ENCODE peak calls at places on chromosomes 13 and 19, in eight cellular contexts. K is Panc1, A is HCT116, R is SK-N-MC, Y is suprapubic skin, Q is spleen, Z is H1, N is breast epithelium. B is an unnamed sample.
A peak's percentile ranks its signal among the peaks of the same experiment; 100 is the strongest.

GRCh38 chr19:524062-524674 is 7.4 kb upstream of the CDC34 start:
- DNase-seq in K (no peak), A (no peak), R (no peak), Y (no peak), Q (no peak), Z (no peak), N (no peak), B (no peak)

GRCh38 chr13:20525144-20525600 is 485 bp downstream of the CRYL1 start:
- DNase-seq in K (no peak), A (no peak), R (no peak), Y (peak; percentile 66), Q (peak; percentile 88), Z (peak; percentile 77), N (no peak), B (peak; percentile 46)

GRCh38 chr13:113753171-113753570 is 5.9 kb upstream of the TMEM255B start:
- DNase-seq in K (no peak), A (no peak), R (no peak), Y (peak; percentile 11), Q (peak; percentile 37), Z (no peak), N (no peak), B (no peak)

GRCh38 chr13:35923347-35923746 is 207.8 kb downstream of the DCLK1 start:
- DNase-seq in K (no peak), A (peak; percentile 16), R (no peak), Y (no peak), Q (no peak), Z (no peak), N (no peak), B (peak; percentile 19)

GRCh38 chr19:40223135-40223822 is 3.2 kb downstream of the CCNP start:
- DNase-seq in K (no peak), A (no peak), R (no peak), Y (no peak), Q (no peak), Z (peak; percentile 89), N (no peak), B (no peak)

GRCh38 chr13:28529836-28530235 is 34.9 kb upstream of the FLT1 start:
- DNase-seq in K (no peak), A (no peak), R (no peak), Y (no peak), Q (no peak), Z (no peak), N (no peak), B (no peak)

GRCh38 chr19:58543826-58544590 is at the start of gene TRIM28:
- DNase-seq in K (peak; percentile 97), A (peak; percentile 96), R (peak; percentile 96), Y (peak; percentile 99), Q (peak; percentile 100), Z (peak; percentile 99), N (peak; percentile 98), B (peak; percentile 99)

GRCh38 chr19:11421607-11422098 is 2.5 kb upstream of the RGL3 start:
- DNase-seq in K (no peak), A (no peak), R (no peak), Y (no peak), Q (peak; percentile 85), Z (peak; percentile 100), N (no peak), B (no peak)

GRCh38 chr13:78047151-78047550 is 128.5 kb upstream of the EDNRB start:
- DNase-seq in K (no peak), A (no peak), R (no peak), Y (no peak), Q (no peak), Z (no peak), N (no peak), B (no peak)

GRCh38 chr19:46147791-46148288 is at the start of gene IGFL2:
- DNase-seq in K (no peak), A (peak; percentile 15), R (no peak), Y (no peak), Q (no peak), Z (no peak), N (no peak), B (no peak)

GRCh38 chr19:46412034-46412982 is 1.1 kb downstream of the CCDC8 start:
- DNase-seq in K (no peak), A (no peak), R (no peak), Y (no peak), Q (no peak), Z (no peak), N (no peak), B (no peak)

GRCh38 chr13:78621086-78621485 is 17.7 kb upstream of the POU4F1 start:
- DNase-seq in K (no peak), A (no peak), R (no peak), Y (no peak), Q (no peak), Z (no peak), N (no peak), B (no peak)

GRCh38 chr19:29566496-29567054 is 39.5 kb upstream of the POP4 start:
- DNase-seq in K (no peak), A (no peak), R (no peak), Y (no peak), Q (no peak), Z (no peak), N (no peak), B (no peak)

DNA sequence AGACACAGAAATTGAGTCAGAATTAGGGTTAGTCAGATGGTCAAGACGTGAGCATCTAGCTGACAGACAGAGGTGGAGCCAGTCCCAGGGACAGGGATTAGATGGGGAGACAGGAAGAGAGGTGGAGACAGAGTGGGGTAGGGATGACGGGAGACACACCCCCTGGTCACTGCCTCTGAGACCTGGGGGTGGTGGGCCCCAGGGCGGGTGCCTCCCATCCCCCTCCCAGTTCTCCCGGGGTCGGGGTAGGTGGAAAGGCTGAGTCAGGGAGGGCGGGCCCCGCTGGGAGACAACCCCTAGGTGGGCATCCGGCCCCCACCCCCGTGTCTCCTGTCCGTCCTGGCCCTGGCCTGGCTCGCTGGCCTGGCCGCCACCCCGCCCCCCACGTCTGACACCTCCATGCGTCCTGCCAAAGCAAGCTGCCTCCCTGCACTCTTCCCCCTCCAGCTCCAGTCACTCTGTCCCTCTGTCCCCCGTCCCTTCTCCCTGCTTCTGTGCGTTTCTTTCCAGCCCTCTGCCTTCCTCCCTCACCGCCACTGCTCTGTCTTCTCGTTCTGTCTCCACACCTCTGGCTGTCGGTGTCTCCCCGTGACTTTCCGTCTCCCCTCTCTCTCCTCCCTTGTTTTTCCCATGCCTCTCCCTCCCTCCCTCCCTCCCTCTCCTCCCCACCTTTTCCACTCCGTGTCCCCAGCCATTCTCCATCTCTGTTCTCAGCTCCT is 15.1 kb downstream of the CCDC97 start:
- DNase-seq in K (no peak), A (no peak), R (no peak), Y (no peak), Q (peak; percentile 87), Z (peak; percentile 83), N (peak; percentile 53), B (peak; percentile 89)
- TF ChIP-seq POLR2AphosphoS5 in K (peak; percentile 63), A (peak; percentile 34), R (peak; percentile 19), Y (no peak), Q (peak; percentile 76), Z (peak; percentile 66), N (no peak), B (peak; percentile 96)

DNA sequence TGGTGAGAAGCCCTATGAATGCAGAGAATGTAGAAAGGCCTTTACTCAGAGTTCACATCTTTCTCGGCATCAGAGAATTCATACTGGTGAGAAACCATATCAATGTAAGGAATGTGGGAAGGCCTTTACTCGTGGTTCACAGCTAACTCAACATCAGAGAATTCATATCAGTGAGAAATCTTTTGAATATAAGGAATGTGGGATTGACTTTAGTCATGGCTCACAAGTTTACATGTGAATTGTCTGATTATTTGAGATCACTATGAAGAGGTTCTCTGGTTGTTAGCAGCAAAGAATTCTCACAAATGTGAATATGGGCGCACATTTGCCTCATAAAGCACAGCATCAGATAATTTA is 43.7 kb downstream of the ZNF585A start:
- DNase-seq in K (no peak), A (no peak), R (no peak), Y (no peak), Q (no peak), Z (no peak), N (no peak), B (no peak)
- H3K9me3 ChIP-seq in K (peaks cover 82% of the 10 kb centered on the region), A (peaks cover 42% of the 10 kb centered on the region), R (peaks cover 36% of the 10 kb centered on the region), Y (peaks cover 96% of the 10 kb centered on the region), Q (peaks cover 100% of the 10 kb centered on the region), Z (peaks cover 96% of the 10 kb centered on the region), N (peaks cover 100% of the 10 kb centered on the region), B (peaks cover 34% of the 10 kb centered on the region)

DNA sequence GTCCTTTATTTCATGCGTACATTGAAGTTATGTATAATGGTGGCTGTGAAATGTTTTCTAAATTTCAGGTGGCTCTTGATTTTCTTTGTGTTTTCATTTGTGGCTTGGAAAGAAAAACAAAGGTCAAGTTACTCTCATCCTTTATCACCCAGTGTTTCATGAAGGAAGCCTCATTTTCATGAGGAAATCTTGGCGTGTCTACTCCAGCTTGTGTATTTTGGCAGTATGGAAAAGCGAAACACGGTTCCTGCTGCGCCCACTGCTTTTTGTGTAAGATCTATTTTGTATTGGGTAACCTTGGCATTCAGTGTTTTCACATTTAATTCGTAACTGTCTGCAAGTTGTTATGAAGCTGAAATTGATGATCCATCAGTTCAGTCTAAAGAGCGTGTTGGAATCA is 147.0 kb upstream of the RNF113B start:
- DNase-seq in K (no peak), A (no peak), R (no peak), Y (no peak), Q (no peak), Z (no peak), N (no peak), B (peak; percentile 12)
- TF ChIP-seq POLR2AphosphoS5 in K (no peak), A (no peak), R (no peak), Y (peak; percentile 69), Q (no peak), Z (no peak), N (no peak), B (no peak)

DNA sequence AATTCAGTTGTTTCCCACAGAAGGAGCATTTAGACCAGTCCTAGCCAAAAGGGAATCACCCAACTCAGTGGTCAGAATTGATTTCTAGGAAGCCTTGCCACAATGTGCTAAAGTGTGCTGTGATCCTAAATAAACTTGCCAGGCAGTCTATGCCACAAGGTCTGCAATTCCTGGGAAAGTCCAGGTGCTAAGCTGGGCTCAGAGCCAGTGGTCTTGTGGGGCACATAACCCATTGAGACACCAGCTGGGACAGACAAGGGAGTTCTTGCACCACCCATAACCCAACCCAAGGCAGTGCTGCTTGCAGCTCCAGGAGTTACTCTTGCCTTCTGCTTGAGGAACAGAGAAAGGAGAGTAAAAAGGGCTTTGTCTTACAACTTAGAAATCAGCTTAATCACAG is 489.5 kb upstream of the SPRY2 start:
- DNase-seq in K (no peak), A (no peak), R (no peak), Y (no peak), Q (no peak), Z (no peak), N (no peak), B (no peak)
- H3K9me3 ChIP-seq in K (peaks cover 3% of the 10 kb centered on the region), A (no peaks in the 10 kb centered on the region), R (no peaks in the 10 kb centered on the region), Y (peaks cover 14% of the 10 kb centered on the region), Q (peaks cover 20% of the 10 kb centered on the region), Z (peaks cover 6% of the 10 kb centered on the region), N (peaks cover 38% of the 10 kb centered on the region), B (no peaks in the 10 kb centered on the region)

DNA sequence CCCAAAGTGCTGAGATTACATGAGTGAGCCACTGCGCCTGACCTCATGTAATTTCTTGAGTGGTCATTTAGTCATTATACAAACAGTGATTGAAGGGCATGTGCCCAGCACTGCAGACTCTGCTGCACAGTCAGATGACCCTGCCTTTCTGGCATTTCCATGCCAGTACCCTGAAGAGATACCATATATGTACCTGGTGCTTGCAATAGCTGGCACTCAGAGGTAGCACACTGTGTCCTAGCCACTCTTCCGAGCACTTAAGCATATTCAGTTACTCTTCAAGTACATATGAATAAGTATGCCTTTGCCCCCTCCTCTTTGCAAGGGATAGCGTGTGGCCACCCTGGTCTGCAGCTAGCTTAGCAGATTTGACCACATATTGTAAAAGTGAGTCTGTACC is 15.5 kb downstream of the STX10 start:
- DNase-seq in K (no peak), A (no peak), R (no peak), Y (no peak), Q (no peak), Z (no peak), N (no peak), B (no peak)
- TF ChIP-seq POLR2AphosphoS5 in K (no peak), A (no peak), R (no peak), Y (no peak), Q (no peak), Z (no peak), N (no peak), B (no peak)

B was measured in endothelial cell of umbilical vein.